ENCODE peak calls at places on chromosomes 3 and 15, in nine cellular contexts. M is CD8-positive, alpha-beta T cell; R is progenitor cell of endocrine pancreas; C is psoas muscle; X is spleen; K is fibroblast of the aortic adventitia; O is H9; Y is cardiac fibroblast; T is heart left ventricle. L is an unnamed sample.

GRCh38 chr15:61383421-61383820 is 154.3 kb upstream of the RORA start:
- DNase-seq in M (no peak), R (no peak), O (no peak), X (no peak), C (no peak), Y (peak), K (peak), T (no peak), L (peak)

GRCh38 chr15:81311834-81312459 is 12.0 kb downstream of the STARD5 start:
- DNase-seq in O (no peak), R (no peak), X (peak), Y (peak), T (no peak), M (no peak), K (no peak), C (no peak), L (no peak)

GRCh38 chr15:33344111-33344510 is 33.3 kb downstream of the RYR3 start:
- DNase-seq in T (no peak), Y (no peak), M (no peak), R (no peak), O (no peak), C (no peak), K (no peak), X (no peak), L (no peak)

GRCh38 chr3:197001972-197002700 is 27.5 kb downstream of the MELTF start:
- DNase-seq in M (no peak), X (peak), T (no peak), K (no peak), C (peak), O (peak), Y (peak), R (no peak), L (peak)

GRCh38 chr3:139427283-139428060 is 38.0 kb upstream of the COPB2 start:
- DNase-seq in Y (peak), M (no peak), K (peak), X (no peak), T (no peak), R (no peak), C (no peak), O (no peak), L (peak)

GRCh38 chr3:123159926-123160635 is 41.7 kb upstream of the SEC22A start:
- DNase-seq in C (no peak), T (no peak), Y (peak), R (no peak), K (peak), M (no peak), X (no peak), O (no peak), L (peak)

GRCh38 chr15:65336767-65337435 is 32.4 kb downstream of the RNU5B-1 start:
- DNase-seq in M (no peak), R (no peak), O (no peak), T (no peak), X (peak), Y (no peak), K (no peak), C (no peak), L (no peak)

GRCh38 chr3:170426240-170426797 is 7.7 kb downstream of the CLDN11 start:
- DNase-seq in M (no peak), X (no peak), T (no peak), C (no peak), Y (no peak), K (peak), R (no peak), O (no peak), L (peak)

GRCh38 chr3:58564456-58565160 is 12.6 kb downstream of the FAM107A start:
- DNase-seq in X (no peak), Y (peak), K (peak), R (no peak), T (no peak), C (no peak), O (peak), M (no peak), L (peak)

GRCh38 chr3:158098834-158099424 is 7.3 kb downstream of the SHOX2 start:
- DNase-seq in Y (no peak), R (no peak), X (no peak), M (no peak), C (no peak), O (peak), K (no peak), T (no peak), L (no peak)

GRCh38 chr15:23687143-23687470 is at the start of gene NDN:
- DNase-seq in K (peak), T (peak), X (no peak), M (no peak), R (peak), O (peak), Y (peak), C (peak), L (peak)

GRCh38 chr3:107796786-107797185 is 274.0 kb downstream of the BBX start:
- DNase-seq in R (no peak), C (no peak), X (no peak), K (peak), T (no peak), O (no peak), M (no peak), Y (peak), L (peak)

GRCh38 chr3:152458023-152458724 is 189.4 kb downstream of the MBNL1 start:
- DNase-seq in X (no peak), C (no peak), M (no peak), O (no peak), K (no peak), T (no peak), Y (no peak), R (no peak), L (no peak)

GRCh38 chr3:30513374-30514152 is 92.8 kb upstream of the TGFBR2 start:
- DNase-seq in C (no peak), X (no peak), R (no peak), K (no peak), O (no peak), T (no peak), Y (no peak), M (no peak), L (no peak)

GRCh38 chr3:189726277-189726676 is 95.1 kb downstream of the TP63 start:
- DNase-seq in T (no peak), X (no peak), M (no peak), C (no peak), Y (peak), K (no peak), R (no peak), O (no peak), L (no peak)

GRCh38 chr3:98782826-98783500 is 19.8 kb downstream of the ST3GAL6 start:
- DNase-seq in O (no peak), R (no peak), K (no peak), C (no peak), X (no peak), Y (no peak), T (no peak), M (no peak), L (no peak)

GRCh38 chr15:85623648-85624047 is 171.1 kb downstream of the KLHL25 start:
- DNase-seq in O (no peak), M (no peak), K (peak), T (no peak), X (no peak), C (no peak), Y (peak), R (no peak), L (no peak)

GRCh38 chr3:122183893-122184590 is 574 bp downstream of the CASR start:
- DNase-seq in C (no peak), O (peak), Y (no peak), R (peak), M (no peak), X (no peak), T (no peak), K (no peak), L (no peak)

GRCh38 chr15:62360286-62360685 is 195.2 kb upstream of the C2CD4B start:
- DNase-seq in Y (peak), R (no peak), O (no peak), M (no peak), K (no peak), T (no peak), X (no peak), C (no peak), L (no peak)

GRCh38 chr3:100489118-100489517 is 3.3 kb upstream of the TMEM45A start:
- DNase-seq in Y (no peak), R (no peak), C (no peak), K (no peak), X (no peak), O (no peak), M (no peak), T (no peak), L (no peak)

GRCh38 chr15:47367991-47368390 is 349.3 kb upstream of the SEMA6D start:
- DNase-seq in M (no peak), T (no peak), K (no peak), Y (no peak), R (no peak), O (no peak), X (no peak), C (no peak), L (no peak)

GRCh38 chr15:89784686-89784960 is 8.5 kb downstream of the MESP2 start:
- DNase-seq in C (no peak), O (no peak), R (no peak), K (no peak), M (no peak), X (peak), Y (no peak), T (no peak), L (no peak)

GRCh38 chr15:41777421-41777973 is 3.2 kb downstream of the MAPKBP1 start:
- DNase-seq in C (no peak), M (no peak), X (no peak), R (no peak), K (peak), O (no peak), Y (peak), T (no peak), L (no peak)

GRCh38 chr15:59873873-59874272 is 130.2 kb upstream of the FOXB1 start:
- DNase-seq in R (no peak), K (no peak), O (no peak), T (no peak), C (no peak), Y (no peak), X (no peak), M (no peak), L (no peak)

GRCh38 chr3:108472011-108472591 is 38.3 kb downstream of the MYH15 start:
- DNase-seq in M (no peak), T (no peak), R (no peak), K (peak), O (no peak), X (no peak), C (no peak), Y (peak), L (peak)

GRCh38 chr3:159866201-159866746 is 122.4 kb upstream of the IL12A start:
- DNase-seq in X (no peak), M (no peak), Y (no peak), C (no peak), K (peak), T (no peak), R (no peak), O (no peak), L (no peak)

GRCh38 chr3:126156468-126156867 is 23.9 kb downstream of the ALDH1L1 start:
- DNase-seq in X (peak), C (no peak), O (no peak), T (no peak), Y (peak), K (no peak), R (no peak), M (no peak), L (no peak)

GRCh38 chr3:66378256-66378655 is 122.6 kb downstream of the LRIG1 start:
- DNase-seq in K (peak), O (peak), T (no peak), Y (peak), M (no peak), R (no peak), X (no peak), C (no peak), L (no peak)
- TF ChIP-seq CTCF in K (peak), O (peak), T (peak), Y (peak), M (peak), R (peak), X (peak), C (peak), L (peak)

DNA sequence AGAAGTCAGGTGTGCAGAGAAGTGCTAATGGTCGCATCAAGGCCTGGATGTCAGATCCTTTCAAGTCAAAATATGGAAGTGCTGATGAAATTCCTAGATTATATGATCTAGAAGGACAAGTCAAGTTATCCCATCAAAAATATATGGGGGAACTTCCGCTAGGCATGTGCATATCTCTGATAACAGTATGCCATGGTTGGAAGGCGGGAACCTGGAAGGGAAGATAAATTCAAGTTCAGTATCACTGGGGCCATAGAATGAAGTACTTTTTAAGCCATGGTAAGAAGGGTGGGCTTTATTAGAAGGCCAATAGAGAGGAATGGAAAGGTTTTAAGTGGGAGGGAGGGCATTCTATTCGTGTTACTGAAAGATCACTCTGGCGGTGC is 38.3 kb downstream of the MITF start:
- DNase-seq in M (no peak), R (no peak), X (no peak), Y (no peak), T (no peak), K (no peak), O (no peak), C (no peak), L (no peak)
- TF ChIP-seq CTCF in M (no peak), R (no peak), X (no peak), Y (no peak), T (no peak), K (no peak), O (no peak), C (no peak), L (no peak)

DNA sequence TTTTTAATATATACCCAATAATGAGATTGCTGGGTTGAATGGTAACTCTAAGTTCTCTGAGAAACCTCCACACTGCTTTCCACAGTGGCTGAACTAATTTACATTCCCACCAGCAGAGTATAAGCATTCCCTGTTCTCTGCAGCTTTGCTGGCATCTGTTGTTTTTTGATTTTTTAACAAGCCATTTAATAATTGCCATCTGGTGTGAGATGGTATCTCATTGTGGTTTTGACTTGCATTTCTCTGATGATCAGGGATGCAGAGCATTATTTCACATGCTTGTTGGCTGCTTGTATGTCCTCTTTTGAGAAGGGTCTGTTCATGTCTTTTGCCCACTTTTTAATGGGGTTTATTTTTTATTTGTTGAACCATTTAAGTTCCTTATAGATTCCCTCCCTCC is 75.0 kb upstream of the EPHB3 start:
- DNase-seq in K (no peak), X (no peak), C (no peak), R (no peak), O (no peak), Y (no peak), M (no peak), T (no peak), L (peak)
- TF ChIP-seq CTCF in K (no peak), X (no peak), C (no peak), R (no peak), O (no peak), Y (no peak), M (no peak), T (no peak), L (no peak)

DNA sequence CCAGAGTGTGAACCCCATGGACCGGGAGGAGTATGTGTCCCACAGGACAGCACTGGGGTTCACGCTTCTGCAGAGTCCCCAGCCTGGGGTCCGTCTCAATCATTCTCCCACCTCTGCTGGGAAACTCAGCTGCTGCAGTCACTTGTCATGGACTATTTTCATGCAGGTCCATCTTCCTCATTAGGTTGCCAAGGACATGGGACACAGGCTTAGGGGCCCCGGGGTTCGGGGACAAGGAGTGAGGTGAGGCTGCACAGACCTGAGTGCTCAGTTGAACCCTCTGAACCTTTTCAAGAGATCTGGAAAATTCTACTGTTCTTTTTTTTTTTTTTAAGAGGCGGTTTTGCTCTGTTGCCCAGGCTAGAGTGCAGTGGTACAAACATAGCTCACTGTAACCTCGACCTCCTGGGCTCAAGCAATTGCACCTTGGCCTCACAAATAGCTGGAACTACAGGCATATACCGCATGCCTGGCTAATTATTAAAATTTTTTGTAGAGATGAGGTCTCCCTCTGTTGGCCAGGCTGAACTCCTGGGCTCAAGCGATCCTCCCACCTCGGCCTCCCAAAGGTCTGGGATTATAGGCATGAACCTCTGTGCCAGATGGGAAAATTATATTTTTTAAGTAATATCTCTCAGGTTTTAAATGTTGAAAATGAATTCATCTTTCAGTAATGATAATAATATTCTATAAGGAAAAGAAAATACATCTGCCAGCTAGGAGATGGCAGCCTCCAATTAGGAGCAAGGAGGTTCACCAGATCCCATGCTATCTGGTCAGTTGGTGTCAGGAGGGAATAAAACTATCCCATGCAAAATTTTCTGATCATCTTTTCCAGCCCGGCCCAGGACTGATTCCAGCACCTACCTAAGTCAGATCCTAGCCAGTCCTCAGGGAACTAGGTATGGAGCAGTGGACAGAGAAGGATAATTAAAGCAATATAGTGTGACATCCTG is 45.2 kb downstream of the RPN1 start:
- DNase-seq in R (no peak), X (no peak), O (no peak), M (no peak), T (no peak), C (no peak), Y (no peak), K (no peak), L (no peak)
- TF ChIP-seq CTCF in R (no peak), X (no peak), O (no peak), M (no peak), T (no peak), C (no peak), Y (no peak), K (no peak), L (no peak)

DNA sequence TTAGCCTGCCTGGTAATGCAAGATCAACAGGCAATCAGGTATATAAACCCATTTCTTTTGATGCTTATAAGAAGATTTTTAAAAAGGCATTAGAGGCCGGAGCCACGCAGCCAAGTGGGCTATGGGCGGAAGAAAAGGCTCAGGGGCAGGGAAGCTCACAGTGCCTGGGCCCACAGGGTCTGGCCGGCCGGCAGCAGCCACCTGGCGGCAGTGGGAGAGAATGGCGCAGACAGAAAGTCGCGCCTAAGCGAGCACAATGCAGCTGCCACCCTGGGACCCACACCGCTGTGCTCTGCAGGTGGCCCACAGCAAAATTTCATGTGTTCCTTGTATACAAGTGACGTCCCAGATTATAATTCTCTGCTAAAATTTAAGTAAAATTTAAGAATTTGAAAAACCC is 448.6 kb upstream of the RASGRP1 start:
- DNase-seq in O (no peak), M (no peak), K (no peak), C (no peak), Y (no peak), T (no peak), R (no peak), X (no peak), L (no peak)
- TF ChIP-seq CTCF in O (peak), M (no peak), K (no peak), C (no peak), Y (no peak), T (no peak), R (no peak), X (no peak), L (no peak)

DNA sequence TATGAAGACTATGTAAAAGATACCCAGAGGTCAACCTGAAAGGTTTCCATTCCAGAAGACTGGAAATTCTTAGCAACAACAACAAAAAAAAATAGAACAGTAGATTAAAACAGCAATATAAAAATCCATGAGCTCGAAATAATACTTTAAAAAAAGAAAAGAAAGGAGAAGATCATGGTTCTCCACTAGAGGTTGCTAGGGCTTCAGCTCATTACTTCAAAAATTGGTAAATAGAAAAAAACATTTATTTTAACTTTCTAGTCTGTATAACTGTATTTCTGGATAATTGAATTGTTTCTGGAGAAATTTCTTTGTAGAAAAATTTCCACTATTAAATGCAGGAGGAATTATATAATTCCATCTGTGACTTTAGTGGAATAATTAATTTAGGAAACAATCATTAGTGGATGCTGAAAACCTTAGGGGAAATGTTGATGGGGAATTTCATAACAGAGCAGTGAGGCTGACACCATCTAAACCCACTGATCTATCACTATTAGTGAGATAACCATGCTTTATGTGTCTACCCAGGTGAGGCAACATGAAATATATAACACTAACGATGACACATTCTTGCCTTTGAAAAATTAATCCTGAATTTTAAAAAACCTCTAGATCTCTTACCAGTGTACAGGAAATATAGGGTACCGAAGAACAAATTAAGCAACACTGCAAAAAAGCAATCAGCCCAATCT is 62.5 kb upstream of the SNRK start:
- DNase-seq in M (no peak), C (no peak), O (no peak), Y (peak), K (peak), X (no peak), T (no peak), R (no peak), L (no peak)
- TF ChIP-seq CTCF in M (peak), C (peak), O (peak), Y (peak), K (peak), X (peak), T (peak), R (no peak), L (peak)